ENCODE peak calls at places on chromosome 4, in four cellular contexts. E is endothelial cell, Z is AG04450, V is H1. M is an unnamed sample.

GRCh38 chr4:3514806-3515421 is 17.3 kb downstream of the LRPAP1 start:
- DNase-seq in E (no peak), Z (no peak), V (no peak), M (no peak)

GRCh38 chr4:15926486-15926885 is 12.1 kb downstream of the FGFBP1 start:
- DNase-seq in E (no peak), Z (no peak), V (no peak), M (no peak)

GRCh38 chr4:43776371-43776770 is 672.2 kb downstream of the KCTD8 start:
- DNase-seq in E (no peak), Z (no peak), V (no peak), M (peak)

GRCh38 chr4:147826288-147826646 is 94.4 kb downstream of the ARHGAP10 start:
- DNase-seq in E (no peak), Z (no peak), V (no peak), M (peak)

GRCh38 chr4:122341906-122342305 is 36.9 kb upstream of the ADAD1 start:
- DNase-seq in E (no peak), Z (peak), V (no peak), M (peak)

GRCh38 chr4:2909583-2909982 is 53.6 kb downstream of the NOP14 start:
- DNase-seq in E (no peak), Z (no peak), V (no peak), M (no peak)

GRCh38 chr4:180947421-180947820 is 1295.8 kb upstream of the TENM3 start:
- DNase-seq in E (no peak), Z (no peak), V (no peak), M (peak)

GRCh38 chr4:87651941-87652340 is 1.9 kb downstream of the DMP1 start:
- DNase-seq in E (no peak), Z (no peak), V (no peak), M (no peak)

GRCh38 chr4:150209140-150209829 is 131.0 kb downstream of the DCLK2 start:
- DNase-seq in E (peak), Z (peak), V (no peak), M (peak)

GRCh38 chr4:2295535-2296442 is 33.9 kb upstream of the MXD4 start:
- DNase-seq in E (no peak), Z (no peak), V (no peak), M (no peak)

GRCh38 chr4:41413670-41414069 is 124.3 kb upstream of the LIMCH1 start:
- DNase-seq in E (no peak), Z (no peak), V (no peak), M (no peak)

GRCh38 chr4:118888666-118889312 is at the start of gene SYNPO2:
- DNase-seq in E (peak), Z (peak), V (peak), M (peak)

GRCh38 chr4:1080961-1081688 is 32.2 kb downstream of the RNF212 start:
- DNase-seq in E (no peak), Z (no peak), V (no peak), M (peak)

GRCh38 chr4:184983660-184984356 is 34.5 kb upstream of the HELT start:
- DNase-seq in E (peak), Z (no peak), V (no peak), M (peak)

GRCh38 chr4:42280327-42281095 is 116.8 kb upstream of the SHISA3 start:
- DNase-seq in E (peak), Z (no peak), V (no peak), M (peak)

GRCh38 chr4:151524610-151525009 is 115.6 kb downstream of the FHIP1A start:
- DNase-seq in E (no peak), Z (no peak), V (peak), M (peak)

GRCh38 chr4:38560340-38560739 is 103.7 kb upstream of the KLF3 start:
- DNase-seq in E (no peak), Z (no peak), V (no peak), M (no peak)

GRCh38 chr4:87228561-87228860 is 8.1 kb upstream of the KLHL8 start:
- DNase-seq in E (no peak), Z (no peak), V (no peak), M (no peak)

GRCh38 chr4:139557506-139558110 is 1.6 kb upstream of the SETD7 start:
- DNase-seq in E (no peak), Z (no peak), V (no peak), M (no peak)

GRCh38 chr4:37890501-37891220 is at the start of gene TBC1D1:
- DNase-seq in E (peak), Z (no peak), V (no peak), M (peak)

GRCh38 chr4:3296651-3297050 is 3.8 kb downstream of the RGS12 start:
- DNase-seq in E (no peak), Z (no peak), V (no peak), M (no peak)

GRCh38 chr4:140012688-140013087 is 141.3 kb downstream of the MAML3 start:
- DNase-seq in E (peak), Z (peak), V (no peak), M (peak)

GRCh38 chr4:77044458-77045124 is 31.2 kb downstream of the CCNI start:
- DNase-seq in E (no peak), Z (no peak), V (no peak), M (peak)

GRCh38 chr4:184734758-184735157 is 862 bp upstream of the CENPU start:
- DNase-seq in E (no peak), Z (no peak), V (no peak), M (no peak)

GRCh38 chr4:57501715-57502114 is 391.5 kb upstream of the IGFBP7 start:
- DNase-seq in E (no peak), Z (no peak), V (no peak), M (peak)

GRCh38 chr4:3767569-3768288 is 1.5 kb downstream of the ADRA2C start:
- DNase-seq in E (peak), Z (no peak), V (no peak), M (no peak)

DNA sequence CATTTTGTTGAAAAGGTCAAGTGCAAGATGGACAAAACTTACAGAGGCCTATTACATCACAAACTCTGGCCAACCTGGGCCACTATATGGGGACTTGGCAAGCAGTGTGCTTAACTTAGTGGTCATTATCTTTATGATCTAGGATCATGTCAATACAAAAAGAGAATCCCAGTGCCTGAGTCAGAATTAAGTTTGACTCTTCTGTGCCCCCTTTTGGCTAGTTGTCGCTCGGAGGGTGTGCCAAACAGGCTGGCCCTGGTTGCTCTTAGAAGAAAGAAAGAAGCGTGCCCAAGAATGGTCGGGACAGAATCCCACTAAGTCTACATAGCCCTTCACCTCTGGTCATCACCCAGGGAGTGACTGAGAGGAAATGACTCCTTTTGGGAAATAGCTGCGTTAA is 100.1 kb downstream of the EIF4E start:
- DNase-seq in E (no peak), Z (no peak), V (no peak), M (peak)
- TF ChIP-seq CTCF in E (no peak), Z (peak), V (peak), M (no peak)

DNA sequence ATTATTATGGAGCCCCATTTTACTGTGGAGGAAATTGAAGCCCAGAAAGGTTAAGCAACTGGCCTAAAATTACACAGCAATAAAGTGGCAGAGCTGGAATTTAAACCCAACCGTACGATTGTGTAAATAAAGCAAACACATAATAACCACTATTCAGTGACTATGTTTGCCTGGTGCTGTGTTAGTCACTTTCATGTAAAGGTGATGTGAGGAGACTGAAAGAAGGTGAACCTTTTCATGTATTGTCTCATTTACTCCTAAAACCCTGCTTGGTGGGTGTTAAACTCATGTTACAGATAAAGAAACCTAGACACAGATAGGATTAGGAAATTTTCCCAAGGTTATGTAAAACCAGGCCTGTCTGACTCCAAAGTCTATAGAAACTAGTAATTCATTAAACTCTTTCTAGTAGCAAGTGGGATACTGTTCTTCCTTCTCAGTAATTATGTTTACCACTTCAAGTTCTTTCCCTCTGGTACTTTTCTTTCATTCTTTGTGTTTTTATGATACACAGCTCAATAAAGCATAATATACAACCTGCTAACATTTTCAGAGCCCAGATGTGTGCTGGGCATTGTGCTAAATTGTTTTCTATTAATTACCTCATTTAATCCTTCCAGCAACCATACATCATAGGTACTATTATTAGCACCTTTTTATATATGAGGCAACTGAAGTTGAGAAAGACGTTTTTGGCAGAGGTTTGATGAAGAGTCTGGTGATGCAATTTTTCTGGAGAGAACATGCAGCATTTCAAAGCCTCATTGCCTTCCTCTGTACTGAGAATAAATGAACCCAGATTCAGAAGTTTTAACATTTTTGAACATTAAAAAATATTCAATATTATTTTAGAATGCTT is 202.7 kb downstream of the SPRY1 start:
- DNase-seq in E (no peak), Z (no peak), V (no peak), M (peak)
- TF ChIP-seq CTCF in E (no peak), Z (no peak), V (no peak), M (no peak)

GRCh38 chr4:25954293-25954904 is 40.4 kb downstream of the SMIM20 start:
- DNase-seq in E (no peak), Z (no peak), V (no peak), M (no peak)

GRCh38 chr4:25953740-25954139 is 39.7 kb downstream of the SMIM20 start:
- DNase-seq in E (no peak), Z (peak), V (no peak), M (peak)

GRCh38 chr4:25955705-25956104 is 41.7 kb downstream of the SMIM20 start:
- DNase-seq in E (no peak), Z (no peak), V (no peak), M (no peak)

GRCh38 chr4:25956260-25956659 is 42.2 kb downstream of the SMIM20 start:
- DNase-seq in E (no peak), Z (no peak), V (no peak), M (no peak)

DNA sequence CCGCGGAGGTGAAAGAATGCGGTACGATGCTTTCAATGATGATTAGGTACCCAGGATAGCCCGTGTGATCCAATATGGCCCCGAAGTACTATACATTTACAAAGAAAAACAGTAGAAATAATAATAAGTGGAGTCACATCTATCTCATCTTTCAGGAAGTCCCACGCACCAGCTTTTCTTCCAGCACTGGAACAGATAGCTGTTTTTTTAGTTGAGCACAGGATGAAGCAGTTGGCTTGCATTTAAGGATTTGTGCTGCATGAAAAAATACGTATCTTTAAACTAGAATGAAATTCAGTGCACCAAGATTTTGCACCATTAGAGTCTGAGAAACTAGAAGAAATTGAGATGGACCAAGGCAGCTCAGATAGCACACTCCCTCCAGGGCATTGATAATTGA is 44.1 kb downstream of the SMIM20 start:
- DNase-seq in E (no peak), Z (no peak), V (no peak), M (no peak)
- TF ChIP-seq CTCF in E (no peak), Z (no peak), V (no peak), M (no peak)

DNA sequence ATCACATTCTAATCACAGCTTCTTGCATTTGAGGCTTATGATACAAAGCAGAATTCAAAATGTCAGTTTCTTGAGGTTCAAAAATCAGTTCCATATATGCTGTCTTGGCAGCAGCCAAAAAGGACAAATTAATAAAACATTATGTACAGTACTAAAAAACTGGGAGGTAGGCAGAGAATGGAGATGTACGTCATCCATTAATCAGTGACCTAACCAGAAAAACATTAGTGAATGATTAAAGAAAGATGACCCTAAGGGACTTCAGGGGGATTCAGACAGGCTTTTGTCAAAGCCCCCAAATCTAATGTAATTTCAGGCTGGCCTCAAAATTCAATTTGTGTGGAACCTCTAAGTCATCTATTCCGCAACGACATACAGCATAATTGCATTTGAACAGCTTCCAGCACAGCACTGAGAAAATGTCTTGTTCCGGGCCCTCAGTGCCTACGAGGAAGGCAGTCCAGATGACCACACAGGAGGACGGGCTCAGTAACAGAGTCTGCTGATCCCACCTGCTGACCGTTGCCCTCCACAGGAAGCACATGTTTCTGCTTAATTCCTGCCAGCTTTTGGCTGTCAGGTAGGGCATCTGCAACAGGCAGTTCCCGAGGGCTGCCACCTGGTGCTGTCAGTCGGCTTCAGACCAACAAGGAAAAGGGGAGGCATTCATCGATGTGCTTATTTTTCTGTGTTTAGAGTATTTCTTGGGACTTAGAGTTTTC is 83.8 kb upstream of the HHIP start:
- DNase-seq in E (peak), Z (no peak), V (peak), M (no peak)
- TF ChIP-seq CTCF in E (no peak), Z (no peak), V (peak), M (no peak)

DNA sequence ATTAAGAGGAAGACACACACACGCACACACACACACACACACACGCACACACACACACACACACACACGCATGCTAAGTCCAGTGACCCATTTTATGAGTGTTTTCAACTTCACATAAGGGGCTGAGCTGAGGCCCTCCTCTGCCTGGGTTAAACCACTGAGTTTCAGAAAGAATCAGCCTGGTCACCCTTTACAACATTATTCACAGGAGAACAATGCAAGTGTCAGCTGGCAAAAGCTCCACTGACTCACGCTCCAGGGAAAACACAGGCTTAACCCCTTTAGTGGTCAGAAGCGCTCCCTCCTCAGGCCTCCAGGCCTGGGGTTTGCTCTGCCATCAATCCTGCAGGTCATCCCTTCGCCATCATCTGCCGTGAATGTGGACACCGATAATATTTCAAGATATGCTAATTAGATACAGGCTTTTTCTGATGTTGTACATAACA is 46.9 kb downstream of the ACOX3 start:
- DNase-seq in E (no peak), Z (peak), V (no peak), M (peak)
- TF ChIP-seq CTCF in E (no peak), Z (peak), V (no peak), M (no peak)

DNA sequence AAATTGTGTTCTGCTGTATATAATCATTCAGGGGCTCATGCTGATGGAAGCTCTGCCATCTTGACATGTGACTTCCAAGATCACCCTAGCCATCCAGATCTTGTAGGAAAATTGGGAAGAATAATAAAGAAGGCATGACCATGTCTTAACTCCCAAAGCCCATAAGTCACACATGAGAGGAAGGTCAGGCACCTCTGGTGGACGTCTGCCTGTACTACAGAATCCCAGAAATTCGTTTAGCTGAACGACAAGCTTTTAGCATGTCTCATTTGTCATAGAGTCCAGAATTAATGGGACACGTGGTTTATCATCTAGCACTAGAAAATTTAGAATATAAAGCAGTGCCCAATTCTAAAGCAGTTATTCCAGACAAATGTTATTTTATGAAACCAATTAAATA is 212.7 kb downstream of the CENPC start:
- DNase-seq in E (peak), Z (no peak), V (no peak), M (peak)
- TF ChIP-seq CTCF in E (peak), Z (peak), V (peak), M (peak)

M was measured in MCF 10A.